ENCODE peak calls at places on chromosomes 11 and 22, in five cellular contexts. V is kidney, O is uterus, Y is left ventricle myocardium inferior, U is sigmoid colon. Z is an unnamed sample.

GRCh38 chr22:30214703-30215405 is 31.7 kb downstream of the LIF start:
- DNase-seq in Y (no peak), U (no peak), O (no peak), V (no peak), Z (no peak)

GRCh38 chr11:61580292-61580888 is 486 bp downstream of the SYT7 start:
- DNase-seq in O (no peak), U (no peak), V (no peak), Y (no peak), Z (no peak)

GRCh38 chr22:28015056-28015445 is 96.0 kb upstream of the PITPNB start:
- DNase-seq in V (no peak), U (peak), Y (peak), O (no peak), Z (no peak)

GRCh38 chr11:86818466-86819282 is 18.3 kb downstream of the PRSS23 start:
- DNase-seq in U (no peak), Y (no peak), O (no peak), V (no peak), Z (no peak)

GRCh38 chr11:96391698-96392307 is 2.0 kb downstream of the JRKL start:
- DNase-seq in Y (no peak), O (no peak), V (no peak), U (no peak), Z (no peak)

GRCh38 chr11:69947059-69947771 is 128.0 kb upstream of the FGF3 start:
- DNase-seq in V (peak), O (no peak), Y (no peak), U (no peak), Z (no peak)

GRCh38 chr22:26399288-26399687 is 29.8 kb upstream of the ASPHD2 start:
- DNase-seq in O (no peak), U (no peak), V (no peak), Y (no peak), Z (no peak)

GRCh38 chr11:10022764-10023163 is 271.3 kb downstream of the SBF2 start:
- DNase-seq in U (no peak), Y (no peak), O (no peak), V (no peak), Z (no peak)

GRCh38 chr11:76721755-76722677 is 51.5 kb upstream of the LRRC32 start:
- DNase-seq in O (peak), V (peak), U (peak), Y (peak), Z (no peak)

GRCh38 chr11:88266919-88267318 is 70.6 kb downstream of the CTSC start:
- DNase-seq in U (no peak), O (no peak), Y (no peak), V (no peak), Z (no peak)

GRCh38 chr11:60263434-60263833 is 17.0 kb upstream of the MS4A4A start:
- DNase-seq in U (no peak), O (no peak), Y (no peak), V (no peak), Z (no peak)

GRCh38 chr11:45298718-45299117 is 12.6 kb upstream of the SYT13 start:
- DNase-seq in U (no peak), Y (no peak), V (no peak), O (no peak), Z (no peak)

GRCh38 chr11:65609236-65609635 is 4.8 kb downstream of the MAP3K11 start:
- DNase-seq in O (no peak), Y (no peak), V (no peak), U (no peak), Z (no peak)

GRCh38 chr11:97610854-97611253 is 1221.0 kb downstream of the JRKL start:
- DNase-seq in Y (no peak), U (no peak), O (no peak), V (no peak), Z (no peak)
- TF ChIP-seq CTCF in Y (no peak), U (no peak), O (no peak), V (no peak), Z (no peak)

GRCh38 chr11:132942611-132943324 is 589.5 kb downstream of the OPCML start:
- DNase-seq in V (no peak), O (no peak), U (no peak), Y (no peak), Z (no peak)
- H3K4me3 ChIP-seq in V (no peak), O (no peak), U (peak), Y (peak), Z (peak)

DNA sequence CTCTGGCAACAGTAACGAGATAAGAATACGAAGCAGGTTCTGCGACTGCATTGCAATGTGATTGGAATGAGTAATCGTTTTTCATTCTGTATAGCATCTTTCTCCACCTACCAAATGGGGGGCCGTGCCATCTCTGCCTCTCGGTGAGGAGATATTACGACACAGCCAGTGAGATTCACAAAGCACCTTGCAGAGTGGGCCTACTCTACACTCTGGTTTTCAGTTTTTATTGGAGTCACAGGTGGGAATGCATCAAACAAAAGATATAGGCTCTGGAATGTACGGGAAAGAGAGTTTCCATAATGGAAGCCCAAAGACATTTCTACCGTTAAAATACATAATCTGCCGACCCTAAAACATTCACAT is 475 bp upstream of the RTN3 start:
- DNase-seq in Y (no peak), V (no peak), O (no peak), U (no peak), Z (no peak)
- H3K27ac ChIP-seq in Y (peak), V (peak), O (peak), U (peak), Z (peak)

GRCh38 chr22:41237707-41238569 is 2.8 kb downstream of the CHADL start:
- DNase-seq in Y (peak), O (peak), V (peak), U (peak), Z (no peak)
- TF ChIP-seq CTCF in Y (peak), O (peak), V (peak), U (no peak), Z (peak)

DNA sequence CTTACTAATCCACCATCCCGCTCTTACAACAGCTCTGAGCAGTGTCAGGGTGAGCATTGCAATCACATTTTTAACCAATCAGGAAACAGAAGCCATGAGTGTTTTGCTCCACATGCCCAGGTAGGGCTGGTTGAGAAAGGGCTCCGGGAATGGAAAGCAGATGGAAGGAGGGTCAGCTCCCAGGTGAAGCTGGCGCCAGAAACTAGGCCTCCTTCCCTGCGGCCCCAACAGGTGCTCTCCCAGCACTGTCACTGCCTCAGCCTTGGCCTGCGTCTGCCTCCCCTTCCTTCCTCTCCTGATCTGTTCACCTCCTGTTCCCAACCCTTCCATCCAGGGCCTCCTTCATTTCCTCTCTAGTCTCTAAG is 4.6 kb upstream of the VSIG10L2 start:
- DNase-seq in O (no peak), V (no peak), Y (no peak), U (peak), Z (peak)
- H3K4me3 ChIP-seq in O (no peak), V (no peak), Y (no peak), U (no peak), Z (no peak)

DNA sequence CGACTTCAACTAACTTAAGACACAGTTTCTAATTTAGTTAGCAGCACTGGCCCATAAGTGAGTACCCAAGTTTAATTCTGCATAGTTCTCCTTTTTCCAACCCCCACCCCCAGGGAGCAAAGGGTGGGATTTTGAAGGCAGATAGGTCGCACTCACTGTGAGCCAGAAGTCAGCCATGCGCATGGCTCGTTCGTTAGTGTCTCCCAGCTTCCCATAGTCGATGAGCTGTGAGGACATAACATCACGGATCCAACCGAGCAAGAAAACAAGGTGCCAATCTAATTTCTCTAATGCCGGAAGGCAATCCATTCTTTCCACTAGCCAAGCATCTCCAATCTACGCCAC is 577 bp downstream of the MRPL17 start:
- DNase-seq in U (no peak), V (no peak), Y (no peak), O (no peak), Z (no peak)
- H3K27ac ChIP-seq in U (peak), V (peak), Y (peak), O (peak), Z (peak)

DNA sequence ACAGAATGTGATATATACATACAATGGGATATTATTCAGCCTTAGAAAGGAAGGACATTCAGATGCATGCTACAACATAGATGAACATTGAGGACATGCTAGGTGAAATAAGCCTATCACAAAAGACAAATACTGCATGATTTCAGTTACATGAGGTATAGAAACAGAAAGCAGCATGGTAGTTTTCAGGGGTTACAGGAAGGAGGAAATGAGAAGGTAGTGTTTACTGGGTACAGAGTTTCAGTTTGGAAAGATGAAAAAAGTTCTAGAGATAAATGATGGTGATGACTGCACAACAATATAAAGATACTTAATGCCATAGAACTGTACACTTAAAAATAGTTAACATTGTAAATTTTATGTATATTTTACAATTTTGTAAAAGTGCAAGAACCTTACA is 266.7 kb upstream of the C11orf87 start:
- DNase-seq in Y (no peak), U (no peak), V (no peak), O (no peak), Z (no peak)
- TF ChIP-seq CTCF in Y (no peak), U (no peak), V (no peak), O (no peak), Z (no peak)

DNA sequence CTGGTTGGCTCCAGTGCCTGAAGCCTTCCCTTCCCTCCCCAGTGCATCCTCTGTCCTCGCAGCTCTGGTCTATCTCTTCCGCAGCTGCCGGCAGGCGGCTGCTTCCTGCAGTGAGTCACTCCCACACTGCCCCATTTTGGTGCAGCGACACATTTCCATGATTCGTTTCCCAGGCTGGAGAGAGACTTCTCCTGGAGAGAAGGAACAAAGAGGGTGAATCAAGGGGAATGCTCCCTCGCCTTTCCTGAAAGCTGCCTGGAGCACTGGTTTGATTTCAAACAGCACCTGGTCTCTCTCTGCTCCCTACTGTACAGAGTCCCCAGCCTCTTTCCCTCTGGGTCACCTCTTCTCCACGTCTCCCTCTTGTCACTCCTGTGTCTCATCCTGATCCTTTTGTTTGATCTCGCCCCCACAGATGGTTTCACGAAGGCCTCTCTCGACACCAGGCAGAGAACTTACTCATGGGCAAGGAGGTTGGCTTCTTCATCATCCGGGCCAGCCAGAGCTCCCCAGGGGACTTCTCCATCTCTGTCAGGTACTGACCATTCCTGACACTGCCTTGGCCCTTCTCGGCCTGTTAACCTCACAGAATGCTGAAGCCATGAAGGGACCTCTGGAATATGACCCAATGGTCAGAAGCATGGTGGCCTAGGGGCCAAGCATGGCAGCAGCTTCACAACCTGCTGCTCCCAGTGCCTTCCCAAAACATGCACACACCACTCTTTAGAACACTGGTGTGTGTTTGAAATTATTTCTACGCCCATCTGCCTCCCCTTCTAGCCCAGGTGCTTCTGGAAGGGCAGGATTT is at the start of gene TMA7B:
- DNase-seq in O (no peak), V (no peak), Y (no peak), U (no peak), Z (no peak)
- H3K4me3 ChIP-seq in O (no peak), V (no peak), Y (no peak), U (no peak), Z (no peak)

Z was measured in coronary artery.